ENCODE peak calls at places on chromosomes 1 and 21, in seven cellular contexts. Q is ovary; E is neural progenitor cell; S is CD8-positive, alpha-beta memory T cell; M is fibroblast of lung; V is pancreas; T is tibial nerve. Y is an unnamed sample. For H3K4me1, the result is how much of the 10 kb centered on the place peaks cover.

GRCh38 chr1:38000529-38001453 is 4.5 kb downstream of the FHL3 start:
- DNase-seq in M (peak), S (no peak), V (no peak), Q (peak), T (peak), E (peak), Y (peak)

GRCh38 chr1:72362538-72362937 is 80.2 kb upstream of the NEGR1 start:
- DNase-seq in S (no peak), V (no peak), Q (no peak), M (no peak), E (no peak), T (no peak), Y (no peak)

GRCh38 chr1:41485605-41486004 is 1.1 kb upstream of the EDN2 start:
- DNase-seq in M (peak), S (no peak), Q (no peak), T (no peak), V (peak), E (no peak), Y (peak)

GRCh38 chr1:55987491-55988255 is 591.7 kb downstream of the PLPP3 start:
- DNase-seq in S (no peak), T (no peak), Q (no peak), V (no peak), E (peak), M (no peak), Y (peak)

GRCh38 chr1:58893257-58893869 is 109.5 kb upstream of the JUN start:
- DNase-seq in S (no peak), Q (peak), T (no peak), M (no peak), V (no peak), E (no peak), Y (no peak)

GRCh38 chr1:172144445-172145060 is 275.9 kb upstream of the C1orf105 start:
- DNase-seq in T (peak), S (no peak), M (peak), Q (peak), V (no peak), E (no peak), Y (no peak)

GRCh38 chr1:219039755-219040154 is 133.9 kb upstream of the LYPLAL1 start:
- DNase-seq in Q (no peak), T (no peak), V (no peak), E (no peak), S (no peak), M (peak), Y (no peak)

GRCh38 chr1:16145030-16145987 is 10.6 kb downstream of the EPHA2 start:
- DNase-seq in E (peak), Q (peak), V (peak), T (peak), S (no peak), M (peak), Y (peak)

GRCh38 chr1:6445062-6445763 is 20.6 kb downstream of the ESPN start:
- DNase-seq in V (peak), M (peak), Q (no peak), T (no peak), E (peak), S (no peak), Y (peak)

GRCh38 chr1:62356257-62356835 is 37.1 kb upstream of the KANK4 start:
- DNase-seq in E (no peak), V (no peak), T (no peak), M (peak), Q (no peak), S (no peak), Y (peak)

GRCh38 chr1:158203693-158204457 is 23.2 kb downstream of the CD1D start:
- DNase-seq in E (peak), Q (peak), S (peak), T (peak), V (no peak), M (peak), Y (peak)

GRCh38 chr1:85317580-85317979 is 41.1 kb upstream of the BCL10 start:
- DNase-seq in Q (no peak), V (no peak), M (peak), T (no peak), E (no peak), S (no peak), Y (no peak)

GRCh38 chr1:78229344-78229743 is 183.6 kb downstream of the GIPC2 start:
- DNase-seq in E (no peak), T (peak), M (peak), S (no peak), V (no peak), Q (no peak), Y (no peak)

GRCh38 chr21:32422064-32422463 is 9.6 kb downstream of the EVA1C start:
- DNase-seq in M (no peak), V (no peak), S (no peak), Q (no peak), T (no peak), E (no peak), Y (no peak)

GRCh38 chr21:32423320-32423719 is 10.8 kb downstream of the EVA1C start:
- DNase-seq in M (peak), Q (no peak), V (no peak), E (no peak), S (no peak), T (no peak), Y (no peak)

GRCh38 chr21:32424674-32425073 is 12.2 kb downstream of the EVA1C start:
- DNase-seq in T (no peak), S (no peak), V (no peak), Q (no peak), M (peak), E (no peak), Y (no peak)

GRCh38 chr21:32425628-32426027 is 13.1 kb downstream of the EVA1C start:
- DNase-seq in V (no peak), E (no peak), M (no peak), S (no peak), T (no peak), Q (no peak), Y (no peak)

DNA sequence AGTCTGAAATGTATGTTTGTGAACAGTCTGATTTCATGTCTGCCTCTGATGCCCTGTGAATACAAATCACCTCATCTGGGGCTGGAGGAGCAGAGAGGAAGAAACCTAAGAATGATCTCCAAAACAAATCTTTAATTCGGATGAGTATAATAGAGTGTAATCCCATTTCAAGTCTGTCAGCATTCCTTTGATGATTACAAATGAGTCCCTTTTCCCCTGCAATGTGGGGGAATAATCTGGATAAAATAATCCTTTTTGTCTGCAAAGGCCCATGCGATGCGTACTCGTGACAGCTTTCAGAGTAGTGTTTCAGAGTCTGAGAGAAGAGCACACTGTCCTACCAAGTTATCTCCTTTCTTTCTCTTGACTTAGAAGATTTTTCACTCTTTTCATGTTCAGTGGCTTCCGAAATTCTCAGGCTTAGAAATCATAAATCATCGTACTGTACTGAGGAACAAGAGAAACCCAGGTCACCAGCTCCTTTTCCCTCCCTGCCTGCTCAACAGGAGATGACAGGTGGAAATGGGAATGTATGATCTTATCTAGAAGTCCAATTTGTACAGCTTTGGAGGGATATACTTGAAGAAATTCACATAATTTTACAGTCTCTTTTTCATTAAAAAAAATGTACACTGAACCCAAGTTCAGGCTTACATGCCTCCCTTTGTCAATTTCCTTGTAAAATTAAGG is 11.5 kb downstream of the EVA1C start:
- DNase-seq in Q (no peak), T (no peak), V (no peak), S (no peak), E (no peak), M (no peak), Y (no peak)
- H3K4me1 ChIP-seq in Q (under half), T (under half), V (under half), S (under half), E (under half), M (under half), Y (under half)

DNA sequence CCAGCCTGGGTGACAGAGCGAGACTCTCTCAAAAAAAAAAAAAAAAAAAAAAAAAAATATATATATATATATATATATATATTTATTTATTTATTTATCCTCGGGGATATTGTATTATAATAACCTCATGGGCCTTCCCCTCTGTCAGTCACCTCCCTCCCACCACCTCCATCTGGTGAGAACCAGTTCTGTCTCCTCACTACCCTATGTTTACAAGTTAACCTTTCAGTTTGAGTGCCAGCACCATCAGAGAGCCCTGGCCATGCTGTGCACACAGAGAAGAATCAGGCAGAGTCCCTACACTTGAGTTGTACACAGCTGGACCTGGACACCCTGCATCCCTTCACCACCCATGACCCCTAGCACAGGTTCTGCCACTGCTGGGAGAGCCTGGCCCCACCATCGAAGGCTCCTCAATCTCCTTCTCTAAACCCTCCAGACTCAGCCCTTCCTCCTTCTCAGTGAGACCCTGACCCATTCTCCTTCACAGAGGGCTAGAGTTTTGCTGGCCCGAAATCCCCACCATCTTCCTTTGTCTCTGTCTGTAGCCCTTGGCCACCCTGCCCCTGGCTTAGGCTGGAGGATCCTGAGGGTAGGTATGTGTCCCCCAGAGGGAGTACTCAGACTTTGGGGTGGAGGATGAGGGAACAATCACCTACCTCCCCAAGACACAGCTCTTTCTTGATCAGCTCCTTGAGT is 1.2 kb downstream of the S100A5 start:
- DNase-seq in T (no peak), Q (no peak), V (no peak), S (no peak), E (no peak), M (no peak), Y (no peak)
- H3K4me1 ChIP-seq in T (under half), Q (under half), V (under half), S (half or more), E (under half), M (under half), Y (under half)

GRCh38 chr21:29179503-29179902 is 49.1 kb downstream of the MAP3K7CL start:
- DNase-seq in T (no peak), E (no peak), S (no peak), Q (no peak), V (no peak), M (no peak), Y (no peak)
- H3K4me1 ChIP-seq in T (under half), E (under half), S (under half), Q (under half), V (under half), M (under half), Y (under half)

DNA sequence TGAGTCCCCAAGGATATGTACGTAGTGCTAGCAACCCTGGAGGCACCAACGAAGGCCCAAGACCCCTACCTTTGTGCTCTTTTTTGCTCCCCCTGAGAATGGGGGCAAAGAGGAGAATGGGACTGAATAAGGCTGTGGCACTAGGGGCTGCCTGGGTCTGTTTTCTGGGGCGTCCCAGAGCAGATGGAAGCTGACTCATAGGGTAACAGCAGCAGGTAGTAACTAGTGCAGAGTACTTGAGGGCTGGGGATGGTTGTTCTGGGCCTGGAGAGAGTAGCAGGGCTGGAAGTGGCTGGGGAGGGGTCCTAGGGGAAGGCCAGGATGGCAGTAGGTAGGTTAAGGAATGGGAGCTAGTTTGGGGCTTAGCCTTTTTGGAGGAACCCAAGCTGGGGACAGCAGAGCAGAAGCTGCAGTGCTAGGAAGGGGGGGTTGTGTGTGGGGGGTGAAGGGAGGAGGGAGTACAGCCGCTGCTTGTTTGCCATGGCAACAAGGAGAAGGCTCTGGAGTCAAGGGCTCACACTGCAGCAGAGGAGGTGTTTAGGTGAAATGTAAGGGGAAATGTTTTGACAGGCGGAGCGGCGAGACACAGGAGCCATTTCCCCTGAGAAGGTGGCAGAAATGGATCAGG is 1.8 kb downstream of the NCDN start:
- DNase-seq in E (no peak), Q (no peak), S (no peak), M (no peak), V (no peak), T (no peak), Y (no peak)
- H3K4me1 ChIP-seq in E (under half), Q (under half), S (under half), M (under half), V (under half), T (under half), Y (under half)

GRCh38 chr1:113802367-113803007 is 9.8 kb downstream of the RSBN1 start:
- DNase-seq in T (no peak), E (no peak), Q (no peak), V (no peak), M (no peak), S (no peak), Y (no peak)
- H3K4me1 ChIP-seq in T (under half), E (under half), Q (under half), V (under half), M (under half), S (half or more), Y (under half)